ENCODE peak calls at places on chromosomes 7 and 10, in six cellular contexts. F is BE2C; O is mammary epithelial cell; C is uterus; I is CD4-positive, alpha-beta memory T cell; K is CD8-positive, alpha-beta memory T cell. L is an unnamed sample. For H3K4me1, the result is how much of the 10 kb centered on the place peaks cover.

GRCh38 chr10:17229016-17229716 is 1.1 kb downstream of the VIM start:
- DNase-seq in F (peak), O (peak), C (peak), I (peak), K (peak), L (peak)

GRCh38 chr7:17126413-17127374 is 171.8 kb upstream of the AHR start:
- DNase-seq in F (no peak), O (no peak), C (no peak), I (no peak), K (no peak), L (no peak)

GRCh38 chr7:129005186-129005585 is 49.7 kb downstream of the TNPO3 start:
- DNase-seq in F (no peak), O (no peak), C (no peak), I (no peak), K (no peak), L (no peak)

GRCh38 chr10:64505496-64505895 is 984.3 kb downstream of the REEP3 start:
- DNase-seq in F (no peak), O (no peak), C (no peak), I (no peak), K (no peak), L (no peak)

GRCh38 chr7:6148724-6149360 is 117.7 kb downstream of the ANKRD61 start:
- DNase-seq in F (no peak), O (no peak), C (no peak), I (no peak), K (no peak), L (no peak)

GRCh38 chr10:75058142-75058541 is 53.3 kb upstream of the SAMD8 start:
- DNase-seq in F (no peak), O (peak), C (no peak), I (no peak), K (no peak), L (no peak)

GRCh38 chr7:76515999-76516443 is 5.7 kb downstream of the UPK3B start:
- DNase-seq in F (peak), O (no peak), C (no peak), I (no peak), K (peak), L (no peak)

GRCh38 chr7:155166108-155166507 is 96.0 kb downstream of the HTR5A start:
- DNase-seq in F (no peak), O (no peak), C (no peak), I (no peak), K (no peak), L (no peak)

GRCh38 chr10:32169556-32169955 is 113.3 kb upstream of the KIF5B start:
- DNase-seq in F (no peak), O (peak), C (no peak), I (no peak), K (no peak), L (no peak)

GRCh38 chr10:23150610-23151009 is 41.5 kb upstream of the PTF1A start:
- DNase-seq in F (no peak), O (no peak), C (no peak), I (no peak), K (no peak), L (no peak)

GRCh38 chr7:48078470-48078869 is 10.6 kb upstream of the UPP1 start:
- DNase-seq in F (no peak), O (no peak), C (no peak), I (no peak), K (no peak), L (no peak)

GRCh38 chr10:23375366-23375765 is 30.8 kb upstream of the C10orf67 start:
- DNase-seq in F (no peak), O (peak), C (no peak), I (no peak), K (no peak), L (no peak)

GRCh38 chr7:128408709-128409434 is 910 bp downstream of the IMPDH1 start:
- DNase-seq in F (no peak), O (no peak), C (peak), I (no peak), K (no peak), L (no peak)

GRCh38 chr10:87552248-87552914 is 47.7 kb downstream of the MINPP1 start:
- DNase-seq in F (no peak), O (peak), C (no peak), I (no peak), K (no peak), L (no peak)

GRCh38 chr7:82778021-82778420 is 334.4 kb upstream of the CACNA2D1 start:
- DNase-seq in F (no peak), O (peak), C (no peak), I (no peak), K (no peak), L (no peak)

GRCh38 chr10:48667960-48668541 is 16.6 kb upstream of the WDFY4 start:
- DNase-seq in F (no peak), O (no peak), C (no peak), I (no peak), K (no peak), L (no peak)

GRCh38 chr10:63093227-63093626 is 39.9 kb upstream of the NRBF2 start:
- DNase-seq in F (no peak), O (peak), C (no peak), I (no peak), K (no peak), L (no peak)

GRCh38 chr7:134554417-134554966 is 5.6 kb downstream of the AKR1B15 start:
- DNase-seq in F (no peak), O (no peak), C (no peak), I (no peak), K (no peak), L (no peak)

GRCh38 chr10:84159076-84159475 is 14.5 kb upstream of the GPR15LG start:
- DNase-seq in F (no peak), O (no peak), C (no peak), I (no peak), K (no peak), L (no peak)

GRCh38 chr7:95470452-95470851 is 15.3 kb upstream of the ASB4 start:
- DNase-seq in F (no peak), O (peak), C (no peak), I (no peak), K (no peak), L (no peak)

GRCh38 chr10:127945335-127945734 is 38.4 kb downstream of the PTPRE start:
- DNase-seq in F (no peak), O (peak), C (no peak), I (peak), K (no peak), L (no peak)

GRCh38 chr7:988426-988911 is 5.5 kb downstream of the CYP2W1 start:
- DNase-seq in F (peak), O (no peak), C (no peak), I (no peak), K (no peak), L (no peak)

DNA sequence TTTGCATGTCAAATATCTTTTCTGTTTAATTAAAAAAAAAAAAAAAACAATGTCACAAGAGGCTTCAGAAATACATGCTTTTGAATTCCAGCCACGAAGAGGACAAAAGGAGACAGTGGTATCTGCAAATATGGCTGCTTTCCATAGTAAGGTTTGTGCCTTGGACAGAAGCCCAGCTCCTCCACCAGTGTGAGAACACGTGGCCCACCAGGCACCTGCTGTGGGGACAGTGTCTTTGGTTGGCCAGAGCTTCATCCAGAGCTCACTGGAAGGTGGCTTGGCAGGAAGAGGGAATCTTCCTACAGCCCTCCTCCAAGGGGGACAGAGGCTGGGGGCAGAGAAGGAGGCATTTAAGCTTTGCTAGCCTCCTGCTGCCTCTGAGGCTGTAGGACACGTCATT is 144.6 kb downstream of the GLCCI1 start:
- DNase-seq in F (no peak), O (no peak), C (no peak), I (no peak), K (no peak), L (no peak)
- H3K4me1 ChIP-seq in F (under half), O (under half), C (under half), I (under half), K (under half), L (under half)

DNA sequence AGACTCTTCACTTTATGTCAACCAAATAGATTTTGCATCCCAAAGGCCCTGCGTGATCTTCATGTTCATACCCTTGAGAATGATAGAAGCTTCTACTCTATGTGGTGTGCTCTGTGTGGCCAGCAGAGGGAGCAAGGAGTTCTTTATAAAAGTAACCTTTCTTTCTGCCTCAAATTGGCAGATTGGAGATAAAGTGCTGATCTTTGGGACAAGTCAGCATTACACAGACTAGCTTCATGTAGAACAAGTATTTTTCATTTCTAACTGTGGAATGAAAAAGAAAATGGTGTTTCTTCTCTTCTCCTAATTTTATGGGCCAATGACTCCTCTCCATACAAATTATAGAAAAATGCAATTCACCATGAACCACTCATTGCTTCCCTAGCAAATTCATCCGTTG is 1214.1 kb downstream of the SORCS1 start:
- DNase-seq in F (peak), O (peak), C (peak), I (no peak), K (no peak), L (no peak)
- H3K4me1 ChIP-seq in F (under half), O (under half), C (under half), I (under half), K (under half), L (under half)

GRCh38 chr10:61973169-61973568 is 71.7 kb downstream of the ARID5B start:
- DNase-seq in F (peak), O (no peak), C (no peak), I (no peak), K (no peak), L (no peak)

GRCh38 chr10:61970182-61971015 is 68.9 kb downstream of the ARID5B start:
- DNase-seq in F (peak), O (no peak), C (peak), I (no peak), K (no peak), L (no peak)

GRCh38 chr10:61973923-61974322 is 72.4 kb downstream of the ARID5B start:
- DNase-seq in F (no peak), O (no peak), C (no peak), I (no peak), K (no peak), L (no peak)

GRCh38 chr10:61974611-61975010 is 73.1 kb downstream of the ARID5B start:
- DNase-seq in F (peak), O (no peak), C (peak), I (no peak), K (no peak), L (no peak)

DNA sequence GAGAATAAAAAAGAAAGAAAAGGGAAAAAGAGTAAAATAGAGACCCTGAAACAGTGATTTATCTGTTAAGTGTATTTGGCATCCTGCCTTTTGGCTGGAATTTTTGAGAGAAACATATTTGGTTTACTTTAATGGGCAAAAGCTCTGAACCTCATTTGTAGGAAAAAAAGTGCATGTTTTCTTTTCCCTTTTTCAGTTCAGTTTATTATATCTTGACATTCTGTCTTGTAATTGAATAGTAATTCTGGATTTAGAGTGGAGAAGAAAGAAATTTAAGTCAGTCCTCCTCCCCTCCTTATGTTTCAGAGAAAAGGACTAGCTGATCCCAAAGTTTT is 69.5 kb downstream of the ARID5B start:
- DNase-seq in F (no peak), O (no peak), C (no peak), I (no peak), K (no peak), L (no peak)
- H3K4me1 ChIP-seq in F (under half), O (under half), C (under half), I (under half), K (under half), L (under half)

DNA sequence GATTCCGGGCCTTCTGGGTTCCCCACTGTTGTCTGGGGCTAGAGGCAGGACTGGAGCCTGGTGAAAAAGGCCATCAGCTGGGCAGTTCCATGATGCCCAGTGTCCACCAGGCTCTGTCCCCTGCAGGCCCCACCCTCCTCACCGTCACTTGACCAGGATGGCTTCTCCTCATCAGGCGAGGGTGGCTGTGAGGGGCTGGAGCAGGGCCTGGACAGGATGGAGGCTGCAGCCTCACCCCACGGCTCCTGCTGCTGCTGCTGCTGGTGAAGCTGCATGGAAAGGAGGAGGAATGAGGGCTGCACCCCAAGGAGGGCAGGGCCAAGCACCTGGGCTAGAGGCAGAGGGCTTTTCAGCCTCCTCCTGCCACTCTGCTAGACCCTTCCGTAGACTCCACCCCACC is 8.3 kb downstream of the ATG9B start:
- DNase-seq in F (no peak), O (no peak), C (no peak), I (no peak), K (no peak), L (no peak)
- H3K4me1 ChIP-seq in F (under half), O (under half), C (under half), I (half or more), K (half or more), L (half or more)

GRCh38 chr10:119314486-119314885 is 107.1 kb downstream of the GRK5 start:
- DNase-seq in F (no peak), O (no peak), C (no peak), I (no peak), K (no peak), L (no peak)
- H3K4me1 ChIP-seq in F (under half), O (under half), C (under half), I (under half), K (under half), L (under half)

DNA sequence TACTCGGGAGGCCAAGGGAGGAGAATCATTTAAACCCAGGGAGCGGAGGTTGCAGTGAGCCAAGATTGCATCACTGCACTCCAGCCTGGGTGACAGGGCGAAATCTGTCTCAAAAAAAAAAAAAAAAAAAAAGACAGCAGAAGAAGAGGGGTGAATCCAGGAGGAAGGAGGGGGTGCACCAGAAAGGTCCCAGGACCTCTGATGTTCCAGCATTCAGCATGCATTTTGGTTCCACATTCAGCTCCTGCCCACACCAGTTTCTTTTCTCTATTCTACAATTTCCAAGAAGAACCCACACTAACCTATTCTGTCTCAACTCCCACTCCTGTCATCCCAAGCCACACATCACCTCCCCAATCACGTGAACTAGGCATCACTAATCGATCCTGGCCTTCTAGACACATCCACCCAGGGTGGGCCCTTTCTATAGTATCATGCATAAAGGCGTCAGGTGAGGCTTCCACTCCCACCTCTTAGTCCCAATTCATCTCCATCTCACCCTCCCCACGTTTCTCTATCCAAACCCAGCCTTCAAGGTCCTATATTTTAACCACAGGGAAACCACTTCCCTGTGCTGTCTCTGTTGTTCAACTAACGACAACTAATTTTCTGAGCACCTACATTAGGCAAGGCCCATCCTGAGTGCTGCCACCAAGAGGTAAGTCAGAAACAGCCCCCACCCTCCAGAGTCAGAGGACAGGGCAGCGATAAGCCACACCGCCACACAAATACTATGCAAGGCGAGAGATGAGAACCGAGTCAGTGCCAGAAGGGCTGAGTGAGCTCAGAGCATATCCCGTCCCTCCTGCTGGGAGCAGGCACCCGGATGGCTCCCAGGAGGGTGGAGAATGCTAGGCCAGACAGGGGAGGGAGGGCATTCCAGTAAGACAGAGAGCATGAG is 2.2 kb downstream of the ANXA11 start:
- DNase-seq in F (no peak), O (peak), C (peak), I (peak), K (peak), L (peak)
- H3K4me1 ChIP-seq in F (under half), O (under half), C (under half), I (half or more), K (half or more), L (half or more)

GRCh38 chr7:153185936-153186335 is 426.4 kb downstream of the ACTR3B start:
- DNase-seq in F (no peak), O (no peak), C (no peak), I (no peak), K (no peak), L (no peak)
- H3K4me1 ChIP-seq in F (under half), O (under half), C (under half), I (under half), K (under half), L (under half)

GRCh38 chr10:5814110-5815107 is 1.2 kb upstream of the GDI2 start:
- DNase-seq in F (no peak), O (no peak), C (no peak), I (no peak), K (no peak), L (no peak)
- H3K4me1 ChIP-seq in F (under half), O (under half), C (under half), I (under half), K (under half), L (under half)